ENCODE peak calls at places on chromosomes 3 and 15, in five cellular contexts. One of them, this sample, is unnamed.

GRCh38 chr15:40932625-40933519 is 3.7 kb downstream of the DLL4 start:
- DNase-seq in tibial artery: no peak
- DNase-seq in HepG2: peak
- DNase-seq in HL-60: no peak
- DNase-seq in CD4-positive, alpha-beta memory T cell: no peak
- DNase-seq in this sample: no peak

GRCh38 chr15:100573526-100573925 is 28.5 kb downstream of the LINS1 start:
- DNase-seq in tibial artery: no peak
- DNase-seq in HepG2: no peak
- DNase-seq in HL-60: no peak
- DNase-seq in CD4-positive, alpha-beta memory T cell: no peak
- DNase-seq in this sample: no peak

GRCh38 chr3:4290272-4290893 is 12.8 kb upstream of the SETMAR start:
- DNase-seq in tibial artery: peak
- DNase-seq in HepG2: peak
- DNase-seq in HL-60: peak
- DNase-seq in CD4-positive, alpha-beta memory T cell: peak
- DNase-seq in this sample: peak

GRCh38 chr3:119663885-119664284 is 3.5 kb upstream of the POPDC2 start:
- DNase-seq in tibial artery: no peak
- DNase-seq in HepG2: no peak
- DNase-seq in HL-60: no peak
- DNase-seq in CD4-positive, alpha-beta memory T cell: no peak
- DNase-seq in this sample: no peak

GRCh38 chr15:88917764-88918163 is 4.6 kb upstream of the MFGE8 start:
- DNase-seq in tibial artery: no peak
- DNase-seq in HepG2: no peak
- DNase-seq in HL-60: no peak
- DNase-seq in CD4-positive, alpha-beta memory T cell: no peak
- DNase-seq in this sample: no peak

GRCh38 chr15:90638963-90639362 is 78.2 kb upstream of the BLM start:
- DNase-seq in tibial artery: no peak
- DNase-seq in HepG2: no peak
- DNase-seq in HL-60: no peak
- DNase-seq in CD4-positive, alpha-beta memory T cell: no peak
- DNase-seq in this sample: no peak

GRCh38 chr15:69648775-69649735 is 196.4 kb downstream of the RPLP1 start:
- DNase-seq in tibial artery: no peak
- DNase-seq in HepG2: no peak
- DNase-seq in HL-60: no peak
- DNase-seq in CD4-positive, alpha-beta memory T cell: no peak
- DNase-seq in this sample: no peak

GRCh38 chr3:139199421-139200010 is 144.3 kb upstream of the MRPS22 start:
- DNase-seq in tibial artery: no peak
- DNase-seq in HepG2: no peak
- DNase-seq in HL-60: no peak
- DNase-seq in CD4-positive, alpha-beta memory T cell: no peak
- DNase-seq in this sample: no peak

GRCh38 chr3:82044918-82045715 is 283.7 kb upstream of the GBE1 start:
- DNase-seq in tibial artery: no peak
- DNase-seq in HepG2: no peak
- DNase-seq in HL-60: no peak
- DNase-seq in CD4-positive, alpha-beta memory T cell: no peak
- DNase-seq in this sample: no peak

GRCh38 chr15:31271706-31272557 is 54.7 kb upstream of the KLF13 start:
- DNase-seq in tibial artery: no peak
- DNase-seq in HepG2: no peak
- DNase-seq in HL-60: no peak
- DNase-seq in CD4-positive, alpha-beta memory T cell: no peak
- DNase-seq in this sample: no peak

GRCh38 chr15:76235186-76235826 is 76.0 kb downstream of the ETFA start:
- DNase-seq in tibial artery: no peak
- DNase-seq in HepG2: peak
- DNase-seq in HL-60: no peak
- DNase-seq in CD4-positive, alpha-beta memory T cell: peak
- DNase-seq in this sample: no peak

GRCh38 chr3:115062009-115062408 is 85.1 kb downstream of the ZBTB20 start:
- DNase-seq in tibial artery: no peak
- DNase-seq in HepG2: no peak
- DNase-seq in HL-60: no peak
- DNase-seq in CD4-positive, alpha-beta memory T cell: no peak
- DNase-seq in this sample: no peak

GRCh38 chr3:150407818-150408231 is 273 bp upstream of the TSC22D2 start:
- DNase-seq in tibial artery: peak
- DNase-seq in HepG2: no peak
- DNase-seq in HL-60: no peak
- DNase-seq in CD4-positive, alpha-beta memory T cell: no peak
- DNase-seq in this sample: no peak

GRCh38 chr3:67534594-67534993 is 119.8 kb downstream of the SUCLG2 start:
- DNase-seq in tibial artery: no peak
- DNase-seq in HepG2: no peak
- DNase-seq in HL-60: no peak
- DNase-seq in CD4-positive, alpha-beta memory T cell: no peak
- DNase-seq in this sample: no peak

GRCh38 chr3:126459763-126460127 is 15.9 kb downstream of the ZXDC start:
- DNase-seq in tibial artery: no peak
- DNase-seq in HepG2: no peak
- DNase-seq in HL-60: no peak
- DNase-seq in CD4-positive, alpha-beta memory T cell: no peak
- DNase-seq in this sample: no peak

GRCh38 chr3:27714101-27714526 is 8.0 kb downstream of the EOMES start:
- DNase-seq in tibial artery: no peak
- DNase-seq in HepG2: no peak
- DNase-seq in HL-60: no peak
- DNase-seq in CD4-positive, alpha-beta memory T cell: no peak
- DNase-seq in this sample: no peak

GRCh38 chr3:137471130-137471529 is 293.0 kb upstream of the SOX14 start:
- DNase-seq in tibial artery: no peak
- DNase-seq in HepG2: no peak
- DNase-seq in HL-60: no peak
- DNase-seq in CD4-positive, alpha-beta memory T cell: no peak
- DNase-seq in this sample: no peak

GRCh38 chr3:38119802-38120689 is 16.9 kb downstream of the ACAA1 start:
- DNase-seq in tibial artery: peak
- DNase-seq in HepG2: no peak
- DNase-seq in HL-60: no peak
- DNase-seq in CD4-positive, alpha-beta memory T cell: no peak
- DNase-seq in this sample: no peak

GRCh38 chr15:58457466-58457965 is 25.7 kb downstream of the LIPC start:
- DNase-seq in tibial artery: no peak
- DNase-seq in HepG2: no peak
- DNase-seq in HL-60: no peak
- DNase-seq in CD4-positive, alpha-beta memory T cell: no peak
- DNase-seq in this sample: no peak

GRCh38 chr3:184180165-184180564 is 5.5 kb downstream of the AP2M1 start:
- DNase-seq in tibial artery: no peak
- DNase-seq in HepG2: no peak
- DNase-seq in HL-60: no peak
- DNase-seq in CD4-positive, alpha-beta memory T cell: no peak
- DNase-seq in this sample: no peak

GRCh38 chr3:23667536-23668429 is 138.0 kb upstream of the UBE2E1 start:
- DNase-seq in tibial artery: no peak
- DNase-seq in HepG2: no peak
- DNase-seq in HL-60: no peak
- DNase-seq in CD4-positive, alpha-beta memory T cell: no peak
- DNase-seq in this sample: no peak

GRCh38 chr3:8827641-8828040 is 58.2 kb upstream of the OXTR start:
- DNase-seq in tibial artery: no peak
- DNase-seq in HepG2: no peak
- DNase-seq in HL-60: no peak
- DNase-seq in CD4-positive, alpha-beta memory T cell: no peak
- DNase-seq in this sample: no peak

GRCh38 chr3:188123170-188123920 is 30.6 kb upstream of the LPP start:
- DNase-seq in tibial artery: no peak
- DNase-seq in HepG2: peak
- DNase-seq in HL-60: no peak
- DNase-seq in CD4-positive, alpha-beta memory T cell: no peak
- DNase-seq in this sample: no peak

GRCh38 chr3:71495708-71496472 is 87.6 kb downstream of the FOXP1 start:
- DNase-seq in tibial artery: no peak
- DNase-seq in HepG2: peak
- DNase-seq in HL-60: no peak
- DNase-seq in CD4-positive, alpha-beta memory T cell: peak
- DNase-seq in this sample: no peak

GRCh38 chr15:29124581-29125381 is 144.8 kb downstream of the NSMCE3 start:
- DNase-seq in tibial artery: no peak
- DNase-seq in HepG2: no peak
- DNase-seq in HL-60: no peak
- DNase-seq in CD4-positive, alpha-beta memory T cell: no peak
- DNase-seq in this sample: no peak

GRCh38 chr3:38805765-38806386 is 10.1 kb downstream of the SCN10A start:
- DNase-seq in tibial artery: no peak
- DNase-seq in HepG2: peak
- DNase-seq in HL-60: peak
- DNase-seq in CD4-positive, alpha-beta memory T cell: peak
- DNase-seq in this sample: peak

GRCh38 chr3:110106805-110107204 is 769.5 kb upstream of the DPPA4 start:
- DNase-seq in tibial artery: no peak
- DNase-seq in HepG2: no peak
- DNase-seq in HL-60: no peak
- DNase-seq in CD4-positive, alpha-beta memory T cell: no peak
- DNase-seq in this sample: no peak

GRCh38 chr15:65416845-65417416 is 5.8 kb downstream of the IGDCC4 start:
- DNase-seq in tibial artery: peak
- DNase-seq in HepG2: no peak
- DNase-seq in HL-60: no peak
- DNase-seq in CD4-positive, alpha-beta memory T cell: no peak
- DNase-seq in this sample: no peak

GRCh38 chr3:12954891-12955650 is 113.7 kb upstream of the RPL32 start:
- DNase-seq in tibial artery: peak
- DNase-seq in HepG2: no peak
- DNase-seq in HL-60: peak
- DNase-seq in CD4-positive, alpha-beta memory T cell: no peak
- DNase-seq in this sample: peak

GRCh38 chr15:89130194-89130593 is 41.9 kb downstream of the ABHD2 start:
- DNase-seq in tibial artery: no peak
- DNase-seq in HepG2: no peak
- DNase-seq in HL-60: no peak
- DNase-seq in CD4-positive, alpha-beta memory T cell: no peak
- DNase-seq in this sample: no peak

GRCh38 chr3:99413504-99413903 is 224.9 kb upstream of the COL8A1 start:
- DNase-seq in tibial artery: no peak
- DNase-seq in HepG2: no peak
- DNase-seq in HL-60: no peak
- DNase-seq in CD4-positive, alpha-beta memory T cell: no peak
- DNase-seq in this sample: no peak
- H3K27ac ChIP-seq in tibial artery: peak
- H3K27ac ChIP-seq in HepG2: no peak
- H3K27ac ChIP-seq in HL-60: no peak
- H3K27ac ChIP-seq in CD4-positive, alpha-beta memory T cell: no peak
- H3K27ac ChIP-seq in this sample: no peak

DNA sequence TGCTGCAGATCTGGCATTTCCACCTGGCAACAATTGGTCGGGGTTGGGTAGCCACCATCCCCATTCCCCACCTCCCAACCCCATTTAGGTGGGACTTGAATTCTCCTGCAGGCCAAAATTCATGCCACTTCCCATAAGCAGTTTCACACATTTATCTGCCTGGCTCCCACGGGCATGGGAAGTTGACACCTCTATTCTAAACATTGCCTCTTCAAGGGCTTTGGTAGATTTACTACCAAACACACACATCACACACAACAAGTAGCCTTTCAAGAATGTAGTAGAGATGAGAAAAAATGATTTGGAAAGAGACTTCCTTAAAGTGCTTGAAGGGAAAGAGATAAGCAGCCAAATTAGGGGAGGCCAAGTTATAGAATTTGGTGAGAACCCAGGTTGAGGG is 30.9 kb downstream of the ZBTB38 start:
- DNase-seq in tibial artery: no peak
- DNase-seq in HepG2: no peak
- DNase-seq in HL-60: no peak
- DNase-seq in CD4-positive, alpha-beta memory T cell: no peak
- DNase-seq in this sample: no peak
- H3K27ac ChIP-seq in tibial artery: peak
- H3K27ac ChIP-seq in HepG2: peak
- H3K27ac ChIP-seq in HL-60: no peak
- H3K27ac ChIP-seq in CD4-positive, alpha-beta memory T cell: no peak
- H3K27ac ChIP-seq in this sample: no peak

DNA sequence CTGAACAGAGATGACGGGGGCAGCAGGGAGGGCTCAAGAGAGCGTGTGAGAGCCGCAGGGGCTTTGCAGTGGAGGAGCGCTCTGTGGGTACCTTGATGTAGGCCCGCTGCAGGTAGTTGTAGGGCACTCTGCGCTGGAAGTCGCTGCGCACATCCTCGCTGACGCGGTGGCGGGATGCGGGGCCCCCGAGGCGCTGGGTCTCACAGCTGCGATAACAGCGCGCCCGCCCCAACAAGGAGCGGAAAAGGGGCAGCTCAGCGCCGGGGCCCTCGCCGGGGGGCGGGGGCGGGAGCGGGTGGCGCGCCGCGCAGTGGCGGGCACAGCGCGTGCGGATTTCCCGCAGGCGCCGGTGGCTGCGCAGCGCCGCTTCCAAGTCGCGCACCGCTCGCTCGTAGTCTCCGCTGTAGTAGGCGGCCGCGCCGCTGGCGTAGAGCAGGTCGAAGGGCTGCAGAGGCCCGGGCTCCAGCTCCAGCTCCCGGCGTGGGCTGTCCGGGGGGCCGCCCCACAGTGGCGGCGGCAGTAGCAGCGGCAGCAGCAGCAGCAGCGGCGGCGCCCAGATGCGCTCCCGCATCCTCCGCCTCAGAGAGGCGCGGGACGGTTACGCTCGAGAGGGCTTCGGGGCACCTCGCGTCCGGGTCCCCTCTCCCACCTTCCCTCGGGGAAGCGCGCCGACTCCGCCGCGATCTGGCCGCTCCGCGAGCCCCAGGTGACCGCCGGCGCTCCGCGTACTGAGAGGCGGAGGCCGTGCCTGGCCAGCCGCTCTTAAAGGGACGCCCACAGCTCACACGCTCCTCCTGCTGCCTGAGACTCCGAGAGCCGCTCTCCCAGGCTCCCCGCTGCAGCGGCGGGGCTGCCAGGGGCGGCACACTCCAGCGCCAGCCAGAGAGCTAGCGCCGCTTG is at the start of gene P3H2:
- DNase-seq in tibial artery: peak
- DNase-seq in HepG2: peak
- DNase-seq in HL-60: no peak
- DNase-seq in CD4-positive, alpha-beta memory T cell: peak
- DNase-seq in this sample: no peak
- H3K27ac ChIP-seq in tibial artery: peak
- H3K27ac ChIP-seq in HepG2: no peak
- H3K27ac ChIP-seq in HL-60: no peak
- H3K27ac ChIP-seq in CD4-positive, alpha-beta memory T cell: no peak
- H3K27ac ChIP-seq in this sample: no peak

DNA sequence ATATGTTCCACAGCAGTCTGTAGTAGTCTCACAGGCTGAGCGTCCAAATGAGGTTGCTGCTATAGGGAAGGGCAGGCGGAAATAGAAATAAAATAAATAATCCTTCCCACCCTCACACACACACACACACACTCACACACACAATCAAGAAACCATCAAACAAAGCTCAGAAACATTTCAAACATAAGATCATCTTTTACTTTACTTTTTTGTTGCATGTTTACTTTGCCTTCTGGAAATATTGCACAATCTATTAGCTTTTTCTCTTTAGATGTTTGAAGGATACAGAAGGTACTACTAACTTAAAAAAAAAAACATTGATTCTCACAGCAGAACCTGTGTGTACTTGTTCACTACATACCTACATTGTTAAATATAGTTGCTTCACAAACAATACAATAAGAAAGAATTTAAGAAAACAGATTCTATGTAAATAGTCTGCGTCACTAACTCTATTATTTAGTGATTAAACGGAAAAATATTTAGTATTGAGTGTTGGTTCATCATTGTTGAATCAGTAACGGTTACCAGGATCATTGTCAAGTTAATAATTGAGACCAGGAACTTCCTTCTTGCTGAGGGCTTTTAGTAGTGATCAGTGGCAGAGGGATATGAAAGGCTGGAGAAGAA is 20.5 kb downstream of the ALCAM start:
- DNase-seq in tibial artery: no peak
- DNase-seq in HepG2: peak
- DNase-seq in HL-60: no peak
- DNase-seq in CD4-positive, alpha-beta memory T cell: no peak
- DNase-seq in this sample: no peak
- H3K27ac ChIP-seq in tibial artery: no peak
- H3K27ac ChIP-seq in HepG2: peak
- H3K27ac ChIP-seq in HL-60: peak
- H3K27ac ChIP-seq in CD4-positive, alpha-beta memory T cell: no peak
- H3K27ac ChIP-seq in this sample: no peak